ENCODE peak calls at places on chromosomes 13 and 19, in five cellular contexts. Y is left ventricle myocardium inferior, S is AG09309, R is caudate nucleus, C is SW480. V is an unnamed sample.

GRCh38 chr13:22256111-22256639 is 585.3 kb downstream of the FGF9 start:
- DNase-seq in Y (no peak), S (no peak), R (no peak), C (no peak), V (no peak)

GRCh38 chr19:48218964-48219363 is 36.7 kb downstream of the CARD8 start:
- DNase-seq in Y (no peak), S (no peak), R (no peak), C (no peak), V (no peak)

GRCh38 chr19:42577016-42577415 is 17.7 kb downstream of the CEACAM8 start:
- DNase-seq in Y (no peak), S (no peak), R (no peak), C (peak; percentile 49), V (no peak)

GRCh38 chr13:37014609-37015008 is 14.0 kb downstream of the EXOSC8 start:
- DNase-seq in Y (no peak), S (no peak), R (no peak), C (no peak), V (no peak)

GRCh38 chr19:47781590-47782318 is 3.3 kb downstream of the SELENOW start:
- DNase-seq in Y (peak; percentile 50), S (no peak), R (peak; percentile 29), C (no peak), V (peak; percentile 80)

GRCh38 chr13:41231025-41231677 is 32.2 kb downstream of the MTRF1 start:
- DNase-seq in Y (no peak), S (no peak), R (no peak), C (no peak), V (no peak)

GRCh38 chr13:48431987-48432615 is 19.2 kb upstream of the LPAR6 start:
- DNase-seq in Y (no peak), S (no peak), R (no peak), C (no peak), V (no peak)

GRCh38 chr13:110448230-110448629 is 113.3 kb downstream of the RAB20 start:
- DNase-seq in Y (no peak), S (peak; percentile 68), R (no peak), C (peak; percentile 76), V (no peak)

GRCh38 chr13:43786766-43787517 is at the start of gene ENOX1:
- DNase-seq in Y (peak; percentile 77), S (no peak), R (peak; percentile 82), C (peak; percentile 64), V (peak; percentile 84)

GRCh38 chr19:19409235-19410030 is 4.0 kb downstream of the GATAD2A start:
- DNase-seq in Y (no peak), S (no peak), R (no peak), C (no peak), V (no peak)

GRCh38 chr13:105159794-105160193 is 1375.7 kb downstream of the EFNB2 start:
- DNase-seq in Y (no peak), S (no peak), R (no peak), C (no peak), V (no peak)

GRCh38 chr19:16026756-16027155 is 49.5 kb upstream of the TPM4 start:
- DNase-seq in Y (no peak), S (no peak), R (no peak), C (no peak), V (peak; percentile 0)

GRCh38 chr19:33486936-33487793 is 34.4 kb downstream of the PEPD start:
- DNase-seq in Y (no peak), S (no peak), R (no peak), C (no peak), V (no peak)

GRCh38 chr19:10553943-10554381 is 10.3 kb downstream of the ATG4D start:
- DNase-seq in Y (no peak), S (no peak), R (no peak), C (no peak), V (no peak)

GRCh38 chr19:16074488-16075365 is 1.6 kb upstream of the TPM4 start:
- DNase-seq in Y (no peak), S (no peak), R (no peak), C (no peak), V (no peak)

GRCh38 chr13:36357231-36357630 is 11.0 kb upstream of the SPART start:
- DNase-seq in Y (no peak), S (no peak), R (no peak), C (no peak), V (no peak)

GRCh38 chr13:111666377-111666776 is 345.9 kb downstream of the TEX29 start:
- DNase-seq in Y (no peak), S (no peak), R (no peak), C (no peak), V (no peak)

GRCh38 chr13:111384441-111385181 is 64.2 kb downstream of the TEX29 start:
- DNase-seq in Y (no peak), S (no peak), R (no peak), C (no peak), V (no peak)

GRCh38 chr13:46577656-46578589 is 25.0 kb downstream of the LRCH1 start:
- DNase-seq in Y (no peak), S (no peak), R (peak; percentile 3), C (peak; percentile 23), V (no peak)

GRCh38 chr13:110965038-110965754 is 50.3 kb upstream of the ANKRD10 start:
- DNase-seq in Y (no peak), S (peak; percentile 37), R (no peak), C (peak; percentile 97), V (no peak)

GRCh38 chr13:94020833-94021232 is 458.6 kb downstream of the DCT start:
- DNase-seq in Y (no peak), S (no peak), R (no peak), C (no peak), V (no peak)

GRCh38 chr13:102401305-102401704 is 543 bp downstream of the FGF14 start:
- DNase-seq in Y (no peak), S (no peak), R (no peak), C (no peak), V (no peak)

GRCh38 chr19:57814505-57815246 is at the start of gene ZNF552:
- DNase-seq in Y (peak; percentile 82), S (peak; percentile 56), R (peak; percentile 59), C (peak; percentile 97), V (peak; percentile 80)

GRCh38 chr13:62702502-62702901 is 1286.9 kb upstream of the PCDH20 start:
- DNase-seq in Y (no peak), S (no peak), R (no peak), C (no peak), V (no peak)

V was measured in hippocampal formation.